ENCODE peak calls at places on chromosome 7, in four cellular contexts. F is Panc1, P is body of pancreas, S is MM.1S. W is an unnamed sample.
A peak's percentile ranks its signal among the peaks of the same experiment; 100 is the strongest.

GRCh38 chr7:154592392-154592791 is 410.5 kb downstream of the PAXIP1 start:
- DNase-seq in F (no peak), P (no peak), S (no peak), W (no peak)

GRCh38 chr7:141999219-141999618 is 3.5 kb downstream of the MGAM start:
- DNase-seq in F (no peak), P (no peak), S (no peak), W (no peak)

GRCh38 chr7:148720472-148720871 is 21.8 kb downstream of the CUL1 start:
- DNase-seq in F (no peak), P (no peak), S (no peak), W (no peak)

GRCh38 chr7:3437467-3437866 is 136.4 kb downstream of the SDK1 start:
- DNase-seq in F (no peak), P (no peak), S (no peak), W (no peak)

GRCh38 chr7:98251844-98252639 is at the start of gene TECPR1:
- DNase-seq in F (peak; percentile 52), P (peak; percentile 97), S (peak; percentile 97), W (peak; percentile 66)

GRCh38 chr7:72077776-72078175 is 334.4 kb downstream of the CALN1 start:
- DNase-seq in F (no peak), P (no peak), S (no peak), W (no peak)

GRCh38 chr7:141221007-141221612 is 147.2 kb downstream of the TMEM178B start:
- DNase-seq in F (no peak), P (no peak), S (peak; percentile 70), W (no peak)

GRCh38 chr7:894927-895450 is 18.6 kb downstream of the GET4 start:
- DNase-seq in F (no peak), P (no peak), S (no peak), W (no peak)

GRCh38 chr7:144027070-144027469 is 21.7 kb upstream of the OR2A5 start:
- DNase-seq in F (no peak), P (no peak), S (peak; percentile 30), W (no peak)

GRCh38 chr7:151423936-151424335 is 14.1 kb upstream of the WDR86 start:
- DNase-seq in F (no peak), P (no peak), S (no peak), W (no peak)

GRCh38 chr7:67823345-67823744 is 826.7 kb downstream of the TYW1 start:
- DNase-seq in F (no peak), P (peak; percentile 62), S (no peak), W (no peak)

GRCh38 chr7:143126146-143126545 is 5.7 kb upstream of the PIP start:
- DNase-seq in F (no peak), P (no peak), S (no peak), W (no peak)

GRCh38 chr7:157800281-157800680 is 463.5 kb downstream of the DNAJB6 start:
- DNase-seq in F (no peak), P (no peak), S (no peak), W (no peak)

GRCh38 chr7:40915061-40915460 is 780.3 kb downstream of the SUGCT start:
- DNase-seq in F (no peak), P (no peak), S (no peak), W (no peak)

GRCh38 chr7:41656357-41656756 is 46.5 kb downstream of the INHBA start:
- DNase-seq in F (no peak), P (no peak), S (no peak), W (no peak)

GRCh38 chr7:25385731-25386136 is 157.4 kb upstream of the NPVF start:
- DNase-seq in F (no peak), P (peak; percentile 85), S (no peak), W (no peak)

DNA sequence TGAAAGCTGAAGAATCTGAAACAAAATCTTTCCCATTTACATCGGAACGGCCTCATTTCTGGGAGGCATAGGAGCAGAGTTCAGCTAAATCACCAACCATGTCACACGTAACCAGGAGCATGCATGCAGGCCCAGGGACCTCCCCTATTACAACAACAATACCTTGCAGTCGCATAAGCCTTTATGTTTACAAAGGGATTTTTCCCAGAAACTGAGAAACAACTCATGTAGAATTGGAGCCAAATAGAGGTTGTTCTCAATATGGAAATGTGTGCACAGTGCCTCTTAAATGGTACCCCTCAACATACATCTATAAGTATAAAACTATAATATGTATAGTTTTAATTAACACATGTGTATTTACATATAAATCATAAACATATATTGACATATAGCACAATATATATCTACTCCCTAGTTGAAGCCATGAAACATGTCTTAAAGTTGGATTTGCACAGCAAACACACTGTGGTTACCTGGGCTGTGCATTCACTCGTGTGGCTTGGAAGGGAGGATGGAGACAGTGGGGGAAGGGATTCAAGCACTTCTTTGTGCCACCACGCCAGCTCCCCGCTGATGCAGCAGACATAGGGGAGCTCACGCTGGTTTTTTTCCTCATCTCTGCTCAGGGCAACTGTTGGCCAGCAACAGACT is 35.0 kb upstream of the DGKI start:
- DNase-seq in F (no peak), P (no peak), S (no peak), W (no peak)
- H3K27ac ChIP-seq in F (no peak overlapping the region), P (no peak overlapping the region), S (no peak overlapping the region), W (no peak overlapping the region)

GRCh38 chr7:12686894-12687212 is 580 bp upstream of the ARL4A start:
- DNase-seq in F (no peak), P (no peak), S (no peak), W (no peak)

GRCh38 chr7:12685550-12685949 is 1.9 kb upstream of the ARL4A start:
- DNase-seq in F (no peak), P (peak; percentile 36), S (no peak), W (peak; percentile 14)

GRCh38 chr7:12686234-12686893 is 1.1 kb upstream of the ARL4A start:
- DNase-seq in F (peak; percentile 97), P (peak; percentile 95), S (peak; percentile 96), W (peak; percentile 96)

GRCh38 chr7:12684733-12685132 is 2.7 kb upstream of the ARL4A start:
- DNase-seq in F (no peak), P (no peak), S (no peak), W (no peak)

DNA sequence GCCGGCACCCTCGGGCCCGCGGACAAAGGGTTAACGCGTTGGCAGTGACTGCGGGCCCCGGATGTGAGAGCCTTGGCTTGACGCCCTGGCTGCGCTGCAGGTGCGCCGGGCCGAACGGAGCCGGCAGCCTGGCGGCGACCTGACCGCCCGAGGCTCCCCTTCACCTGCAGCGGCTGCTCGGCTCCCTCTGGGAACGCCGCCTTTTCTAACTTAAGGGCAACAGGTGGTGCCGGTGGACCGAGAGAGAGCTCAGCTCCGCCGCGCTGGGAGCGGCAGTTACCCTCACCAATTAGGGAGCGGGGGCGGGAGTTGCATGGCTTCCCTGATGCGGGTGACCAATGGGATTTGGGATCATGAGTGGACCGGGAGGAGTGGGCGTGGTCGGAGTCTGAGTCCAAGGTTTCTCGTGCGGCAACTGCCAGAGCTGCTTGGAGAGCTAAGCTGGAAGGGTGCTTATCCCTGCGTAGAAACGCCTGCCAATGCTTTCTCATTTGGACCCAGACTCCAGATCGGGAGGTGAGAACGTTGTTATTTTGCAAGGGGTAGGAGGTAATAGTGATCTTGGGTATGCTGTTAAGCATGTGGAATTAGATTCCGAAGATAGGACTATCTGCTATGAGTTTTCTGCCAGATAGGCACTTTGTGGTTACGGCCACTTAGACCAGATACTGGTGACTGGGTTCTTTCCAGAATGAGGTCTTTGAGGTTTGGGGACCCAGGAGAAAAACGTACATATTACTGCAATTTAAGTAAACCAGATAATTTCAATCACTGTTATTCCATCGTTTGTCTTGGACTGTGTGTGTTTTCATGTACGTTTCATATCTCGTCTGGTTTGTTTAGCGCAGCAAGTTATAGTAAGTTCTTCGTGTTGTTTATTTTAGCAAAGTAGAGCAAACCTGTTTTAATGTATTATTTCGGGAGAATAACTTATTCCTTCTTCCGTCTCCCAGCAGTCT is at the start of gene ARL4A:
- DNase-seq in F (peak; percentile 94), P (peak; percentile 99), S (peak; percentile 98), W (peak; percentile 78)
- H3K4me3 ChIP-seq in F (peak within 1 kb of the TSS; percentile 97), P (peak within 1 kb of the TSS; percentile 85), S (peak within 1 kb of the TSS; percentile 73), W (peak within 1 kb of the TSS; percentile 94)

GRCh38 chr7:28955723-28956607 is 2.2 kb downstream of the TRIL start:
- DNase-seq in F (no peak), P (peak; percentile 92), S (peak; percentile 53), W (no peak)
- H3K27ac ChIP-seq in F (no peak overlapping the region), P (peak overlapping the region; percentile 0), S (no peak overlapping the region), W (no peak overlapping the region)

GRCh38 chr7:111499027-111499426 is 63.3 kb downstream of the IMMP2L start:
- DNase-seq in F (peak; percentile 80), P (no peak), S (no peak), W (no peak)
- H3K4me3 ChIP-seq in F (no peak overlapping the region), P (no peak overlapping the region), S (no peak overlapping the region), W (no peak overlapping the region)

GRCh38 chr7:29877196-29877595 is 70.9 kb downstream of the WIPF3 start:
- DNase-seq in F (no peak), P (no peak), S (no peak), W (no peak)

GRCh38 chr7:29878081-29878688 is 71.9 kb downstream of the WIPF3 start:
- DNase-seq in F (peak; percentile 15), P (peak; percentile 34), S (peak; percentile 55), W (no peak)

GRCh38 chr7:29871787-29872398 is 65.6 kb downstream of the WIPF3 start:
- DNase-seq in F (no peak), P (no peak), S (no peak), W (no peak)

GRCh38 chr7:29875741-29876140 is 69.4 kb downstream of the WIPF3 start:
- DNase-seq in F (no peak), P (no peak), S (no peak), W (no peak)

GRCh38 chr7:29873644-29874294 is 67.5 kb downstream of the WIPF3 start:
- DNase-seq in F (no peak), P (no peak), S (peak; percentile 93), W (no peak)
- H3K27ac ChIP-seq in F (no peak overlapping the region), P (no peak overlapping the region), S (peak overlapping the region; percentile 35), W (no peak overlapping the region)

GRCh38 chr7:129777993-129778769 is 166.7 kb downstream of the NRF1 start:
- DNase-seq in F (no peak), P (no peak), S (no peak), W (no peak)
- H3K4me3 ChIP-seq in F (peak overlapping the region; percentile 73), P (peak overlapping the region; percentile 36), S (no peak overlapping the region), W (no peak overlapping the region)

DNA sequence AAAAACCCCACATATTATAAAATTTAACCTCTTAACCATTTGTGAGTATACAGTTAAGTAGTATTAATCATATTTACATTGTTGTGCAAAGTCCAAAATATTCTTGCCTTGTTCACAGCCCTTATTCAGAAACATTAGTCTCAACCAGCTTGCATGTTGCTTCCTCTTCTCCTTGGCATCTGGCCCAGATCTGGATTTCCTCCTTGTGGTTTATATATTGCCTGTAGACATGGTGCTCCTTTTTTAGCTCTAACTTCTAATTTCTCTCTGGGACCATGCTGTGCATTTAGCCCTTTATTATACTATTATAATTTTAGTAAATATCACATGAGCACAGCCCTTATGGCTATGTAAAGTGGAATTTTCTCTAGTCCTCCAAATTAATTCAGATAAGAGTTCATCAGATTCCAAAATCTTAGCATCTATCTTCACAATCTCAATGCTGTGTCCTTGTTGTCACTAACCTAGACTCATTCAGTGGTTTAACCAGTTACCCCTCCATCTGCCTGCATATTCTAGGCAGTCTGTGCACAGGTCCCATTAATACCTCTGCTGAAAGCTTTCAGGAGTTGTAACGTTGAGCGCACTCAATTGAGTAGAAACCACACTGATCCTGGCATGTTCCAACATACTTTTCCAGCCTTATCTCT is 7.9 kb downstream of the CPED1 start:
- DNase-seq in F (no peak), P (peak; percentile 65), S (peak; percentile 77), W (peak; percentile 65)
- H3K27ac ChIP-seq in F (no peak overlapping the region), P (no peak overlapping the region), S (peak overlapping the region; percentile 31), W (no peak overlapping the region)

DNA sequence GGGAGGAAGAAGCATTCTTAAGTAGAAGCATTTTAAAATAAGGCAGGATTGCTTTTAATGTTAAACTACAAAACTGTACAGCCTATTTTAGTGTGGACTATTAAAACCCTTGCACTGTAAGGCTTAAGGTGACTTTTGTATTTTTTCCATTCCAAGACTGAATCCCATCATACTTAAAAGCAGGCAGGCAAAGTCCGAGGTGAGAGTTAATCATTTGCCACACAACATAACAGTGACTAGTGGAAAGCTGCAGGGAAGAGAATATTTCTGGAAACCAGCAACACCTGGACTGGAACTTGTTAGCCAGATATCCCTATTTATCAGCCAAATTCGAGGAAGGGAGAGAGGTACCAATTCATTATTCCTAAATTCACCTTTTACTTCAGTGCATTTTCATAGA is 3.5 kb downstream of the PRR15 start:
- DNase-seq in F (no peak), P (no peak), S (no peak), W (no peak)
- H3K4me3 ChIP-seq in F (no peak overlapping the region), P (no peak overlapping the region), S (no peak overlapping the region), W (no peak overlapping the region)

W was measured in CD8-positive, alpha-beta T cell.